ENCODE peak calls at places on chromosomes 11 and 22, in six cellular contexts. One of them, this sample, is unnamed.

GRCh38 chr11:131749100-131749499 is 378.7 kb downstream of the NTM start:
- DNase-seq in heart right ventricle: no peak
- DNase-seq in RPMI8226: no peak
- DNase-seq in Ammon's horn: no peak
- DNase-seq in cardiac muscle cell: peak
- DNase-seq in right atrium auricular region: no peak
- DNase-seq in this sample: no peak

GRCh38 chr22:38468761-38469305 is 937 bp downstream of the KDELR3 start:
- DNase-seq in right atrium auricular region: no peak
- DNase-seq in heart right ventricle: no peak
- DNase-seq in Ammon's horn: no peak
- DNase-seq in RPMI8226: no peak
- DNase-seq in cardiac muscle cell: no peak
- DNase-seq in this sample: no peak

GRCh38 chr11:11480951-11481350 is 127.9 kb upstream of the CSNK2A3 start:
- DNase-seq in RPMI8226: no peak
- DNase-seq in heart right ventricle: no peak
- DNase-seq in cardiac muscle cell: no peak
- DNase-seq in Ammon's horn: no peak
- DNase-seq in right atrium auricular region: no peak
- DNase-seq in this sample: no peak

GRCh38 chr11:64245401-64245796 is 1.3 kb downstream of the PPP1R14B start:
- DNase-seq in cardiac muscle cell: no peak
- DNase-seq in Ammon's horn: no peak
- DNase-seq in right atrium auricular region: no peak
- DNase-seq in heart right ventricle: peak
- DNase-seq in RPMI8226: peak
- DNase-seq in this sample: no peak

GRCh38 chr11:47565340-47566165 is at the start of gene PTPMT1:
- DNase-seq in heart right ventricle: peak
- DNase-seq in right atrium auricular region: peak
- DNase-seq in RPMI8226: peak
- DNase-seq in Ammon's horn: peak
- DNase-seq in cardiac muscle cell: peak
- DNase-seq in this sample: no peak

GRCh38 chr11:11779975-11780374 is 61.8 kb upstream of the USP47 start:
- DNase-seq in RPMI8226: no peak
- DNase-seq in heart right ventricle: no peak
- DNase-seq in cardiac muscle cell: no peak
- DNase-seq in right atrium auricular region: no peak
- DNase-seq in Ammon's horn: no peak
- DNase-seq in this sample: no peak

GRCh38 chr22:48871176-48871840 is 956.4 kb downstream of the BRD1 start:
- DNase-seq in cardiac muscle cell: no peak
- DNase-seq in Ammon's horn: no peak
- DNase-seq in heart right ventricle: no peak
- DNase-seq in RPMI8226: no peak
- DNase-seq in right atrium auricular region: no peak
- DNase-seq in this sample: no peak

GRCh38 chr11:78961186-78961782 is 386.6 kb upstream of the NARS2 start:
- DNase-seq in heart right ventricle: no peak
- DNase-seq in RPMI8226: peak
- DNase-seq in right atrium auricular region: no peak
- DNase-seq in cardiac muscle cell: peak
- DNase-seq in Ammon's horn: no peak
- DNase-seq in this sample: peak

GRCh38 chr22:28241637-28242290 is 322.7 kb upstream of the PITPNB start:
- DNase-seq in cardiac muscle cell: no peak
- DNase-seq in Ammon's horn: no peak
- DNase-seq in RPMI8226: no peak
- DNase-seq in heart right ventricle: no peak
- DNase-seq in right atrium auricular region: no peak
- DNase-seq in this sample: no peak

GRCh38 chr11:113593698-113594308 is 112.3 kb downstream of the TMPRSS5 start:
- DNase-seq in RPMI8226: no peak
- DNase-seq in cardiac muscle cell: peak
- DNase-seq in Ammon's horn: peak
- DNase-seq in right atrium auricular region: no peak
- DNase-seq in heart right ventricle: no peak
- DNase-seq in this sample: peak

GRCh38 chr11:8810331-8811301 is 100.4 kb upstream of the AKIP1 start:
- DNase-seq in RPMI8226: peak
- DNase-seq in heart right ventricle: peak
- DNase-seq in right atrium auricular region: peak
- DNase-seq in cardiac muscle cell: peak
- DNase-seq in Ammon's horn: peak
- DNase-seq in this sample: peak

GRCh38 chr11:83572521-83572920 is 286.4 kb upstream of the CCDC90B start:
- DNase-seq in cardiac muscle cell: no peak
- DNase-seq in right atrium auricular region: no peak
- DNase-seq in heart right ventricle: no peak
- DNase-seq in Ammon's horn: no peak
- DNase-seq in RPMI8226: no peak
- DNase-seq in this sample: no peak

GRCh38 chr11:129312741-129313587 is 62.7 kb upstream of the BARX2 start:
- DNase-seq in right atrium auricular region: no peak
- DNase-seq in heart right ventricle: no peak
- DNase-seq in RPMI8226: no peak
- DNase-seq in cardiac muscle cell: peak
- DNase-seq in Ammon's horn: peak
- DNase-seq in this sample: no peak

GRCh38 chr11:12801976-12802375 is 127.8 kb downstream of the TEAD1 start:
- DNase-seq in right atrium auricular region: no peak
- DNase-seq in RPMI8226: no peak
- DNase-seq in heart right ventricle: no peak
- DNase-seq in Ammon's horn: no peak
- DNase-seq in cardiac muscle cell: no peak
- DNase-seq in this sample: no peak

GRCh38 chr11:114232400-114233070 is 63.7 kb upstream of the NNMT start:
- DNase-seq in cardiac muscle cell: no peak
- DNase-seq in right atrium auricular region: no peak
- DNase-seq in RPMI8226: no peak
- DNase-seq in Ammon's horn: no peak
- DNase-seq in heart right ventricle: no peak
- DNase-seq in this sample: no peak

GRCh38 chr11:19191530-19192169 is 10.1 kb downstream of the CSRP3 start:
- DNase-seq in cardiac muscle cell: peak
- DNase-seq in right atrium auricular region: peak
- DNase-seq in heart right ventricle: no peak
- DNase-seq in Ammon's horn: no peak
- DNase-seq in RPMI8226: no peak
- DNase-seq in this sample: no peak

GRCh38 chr11:74397531-74398243 is 546 bp downstream of the PGM2L1 start:
- DNase-seq in Ammon's horn: no peak
- DNase-seq in RPMI8226: peak
- DNase-seq in right atrium auricular region: no peak
- DNase-seq in heart right ventricle: peak
- DNase-seq in cardiac muscle cell: peak
- DNase-seq in this sample: no peak

GRCh38 chr11:19164881-19165280 is 36.9 kb downstream of the CSRP3 start:
- DNase-seq in cardiac muscle cell: no peak
- DNase-seq in RPMI8226: no peak
- DNase-seq in Ammon's horn: no peak
- DNase-seq in right atrium auricular region: no peak
- DNase-seq in heart right ventricle: no peak
- DNase-seq in this sample: no peak

GRCh38 chr22:27397948-27398330 is 403.6 kb downstream of the MN1 start:
- DNase-seq in right atrium auricular region: peak
- DNase-seq in Ammon's horn: no peak
- DNase-seq in heart right ventricle: peak
- DNase-seq in cardiac muscle cell: peak
- DNase-seq in RPMI8226: no peak
- DNase-seq in this sample: no peak

GRCh38 chr22:48607901-48608650 is 1219.6 kb downstream of the BRD1 start:
- DNase-seq in Ammon's horn: no peak
- DNase-seq in RPMI8226: no peak
- DNase-seq in right atrium auricular region: no peak
- DNase-seq in heart right ventricle: no peak
- DNase-seq in cardiac muscle cell: no peak
- DNase-seq in this sample: no peak

GRCh38 chr11:106426696-106427095 is 349.2 kb downstream of the AASDHPPT start:
- DNase-seq in heart right ventricle: no peak
- DNase-seq in right atrium auricular region: no peak
- DNase-seq in RPMI8226: no peak
- DNase-seq in Ammon's horn: no peak
- DNase-seq in cardiac muscle cell: no peak
- DNase-seq in this sample: no peak

GRCh38 chr22:20211997-20212753 is 55.9 kb downstream of the RTN4R start:
- DNase-seq in heart right ventricle: peak
- DNase-seq in cardiac muscle cell: peak
- DNase-seq in RPMI8226: peak
- DNase-seq in Ammon's horn: no peak
- DNase-seq in right atrium auricular region: no peak
- DNase-seq in this sample: no peak

GRCh38 chr11:76157891-76158290 is 48.4 kb downstream of the WNT11 start:
- DNase-seq in heart right ventricle: no peak
- DNase-seq in cardiac muscle cell: no peak
- DNase-seq in Ammon's horn: no peak
- DNase-seq in right atrium auricular region: no peak
- DNase-seq in RPMI8226: no peak
- DNase-seq in this sample: no peak

GRCh38 chr11:68341557-68342458 is 29.4 kb downstream of the LRP5 start:
- DNase-seq in Ammon's horn: no peak
- DNase-seq in heart right ventricle: no peak
- DNase-seq in right atrium auricular region: no peak
- DNase-seq in RPMI8226: no peak
- DNase-seq in cardiac muscle cell: no peak
- DNase-seq in this sample: no peak

GRCh38 chr11:439315-440064 is 2.3 kb downstream of the ANO9 start:
- DNase-seq in heart right ventricle: no peak
- DNase-seq in right atrium auricular region: no peak
- DNase-seq in Ammon's horn: no peak
- DNase-seq in RPMI8226: no peak
- DNase-seq in cardiac muscle cell: no peak
- DNase-seq in this sample: no peak

GRCh38 chr22:19986410-19987341 is 29.9 kb downstream of the ARVCF start:
- DNase-seq in right atrium auricular region: peak
- DNase-seq in Ammon's horn: peak
- DNase-seq in heart right ventricle: peak
- DNase-seq in cardiac muscle cell: peak
- DNase-seq in RPMI8226: peak
- DNase-seq in this sample: no peak

GRCh38 chr11:11363674-11364073 is 10.6 kb upstream of the CSNK2A3 start:
- DNase-seq in right atrium auricular region: no peak
- DNase-seq in cardiac muscle cell: no peak
- DNase-seq in RPMI8226: no peak
- DNase-seq in heart right ventricle: no peak
- DNase-seq in Ammon's horn: no peak
- DNase-seq in this sample: no peak

GRCh38 chr11:114080219-114080618 is 20.7 kb downstream of the ZBTB16 start:
- DNase-seq in right atrium auricular region: no peak
- DNase-seq in cardiac muscle cell: peak
- DNase-seq in RPMI8226: peak
- DNase-seq in heart right ventricle: no peak
- DNase-seq in Ammon's horn: peak
- DNase-seq in this sample: no peak

GRCh38 chr22:37062657-37063381 is 11.3 kb downstream of the KCTD17 start:
- DNase-seq in RPMI8226: no peak
- DNase-seq in cardiac muscle cell: no peak
- DNase-seq in heart right ventricle: no peak
- DNase-seq in right atrium auricular region: no peak
- DNase-seq in Ammon's horn: no peak
- DNase-seq in this sample: no peak

GRCh38 chr11:73271936-73272679 is at the start of gene P2RY6:
- DNase-seq in RPMI8226: peak
- DNase-seq in right atrium auricular region: no peak
- DNase-seq in cardiac muscle cell: peak
- DNase-seq in heart right ventricle: no peak
- DNase-seq in Ammon's horn: peak
- DNase-seq in this sample: peak

GRCh38 chr11:32056445-32056844 is 34.4 kb upstream of the RCN1 start:
- DNase-seq in Ammon's horn: no peak
- DNase-seq in RPMI8226: no peak
- DNase-seq in right atrium auricular region: no peak
- DNase-seq in cardiac muscle cell: peak
- DNase-seq in heart right ventricle: no peak
- DNase-seq in this sample: no peak

GRCh38 chr11:82523141-82523540 is 210.5 kb downstream of the FAM181B start:
- DNase-seq in heart right ventricle: no peak
- DNase-seq in RPMI8226: no peak
- DNase-seq in cardiac muscle cell: no peak
- DNase-seq in right atrium auricular region: no peak
- DNase-seq in Ammon's horn: peak
- DNase-seq in this sample: peak

GRCh38 chr11:15911377-15912044 is 444.8 kb downstream of the SOX6 start:
- DNase-seq in heart right ventricle: peak
- DNase-seq in cardiac muscle cell: peak
- DNase-seq in RPMI8226: no peak
- DNase-seq in Ammon's horn: peak
- DNase-seq in right atrium auricular region: peak
- DNase-seq in this sample: peak